ENCODE peak calls at places on chromosomes 11 and 22, in six cellular contexts. C is HCT116, O is MM.1S, Q is neuronal stem cell, I is fibroblast of lung, W is hepatocyte. S is an unnamed sample.

GRCh38 chr11:83120328-83120727 is 36.6 kb upstream of the PCF11 start:
- DNase-seq in Q (no peak), O (no peak), W (no peak), C (no peak), I (peak), S (peak)

GRCh38 chr11:35146074-35146521 is 7.1 kb downstream of the CD44 start:
- DNase-seq in Q (no peak), I (no peak), C (no peak), O (peak), W (no peak), S (no peak)

GRCh38 chr11:10349806-10350205 is 44.9 kb downstream of the ADM start:
- DNase-seq in Q (no peak), C (no peak), W (no peak), I (no peak), O (no peak), S (no peak)

GRCh38 chr22:30392661-30393321 is 4.0 kb upstream of the SEC14L2 start:
- DNase-seq in Q (no peak), O (no peak), I (no peak), W (no peak), C (no peak), S (no peak)

GRCh38 chr11:19080579-19080993 is 20.1 kb upstream of the MRGPRX2 start:
- DNase-seq in C (no peak), O (no peak), W (peak), Q (no peak), I (peak), S (peak)

GRCh38 chr11:130999086-130999485 is 82.8 kb upstream of the SNX19 start:
- DNase-seq in O (no peak), Q (no peak), I (peak), C (no peak), W (no peak), S (peak)

GRCh38 chr11:68150029-68150428 is 28.8 kb upstream of the CHKA start:
- DNase-seq in I (peak), C (no peak), Q (no peak), O (no peak), W (peak), S (peak)

GRCh38 chr11:131488208-131488607 is 117.8 kb downstream of the NTM start:
- DNase-seq in Q (no peak), O (no peak), I (no peak), W (no peak), C (no peak), S (no peak)

GRCh38 chr11:46675288-46675851 is 25.0 kb downstream of the ARHGAP1 start:
- DNase-seq in Q (no peak), C (no peak), I (peak), W (peak), O (no peak), S (peak)

GRCh38 chr11:13354335-13354734 is 76.7 kb downstream of the BMAL1 start:
- DNase-seq in O (no peak), I (no peak), C (no peak), W (no peak), Q (no peak), S (no peak)

GRCh38 chr11:57777969-57778317 is 16.3 kb downstream of the CTNND1 start:
- DNase-seq in Q (no peak), C (no peak), I (no peak), W (peak), O (no peak), S (no peak)

GRCh38 chr11:726278-726915 is 20.4 kb downstream of the EPS8L2 start:
- DNase-seq in Q (no peak), C (no peak), I (peak), W (peak), O (peak), S (peak)

GRCh38 chr22:49632199-49633009 is 195.3 kb downstream of the BRD1 start:
- DNase-seq in C (peak), Q (peak), W (peak), I (peak), O (no peak), S (peak)

GRCh38 chr11:10350341-10350740 is 45.5 kb downstream of the ADM start:
- DNase-seq in O (no peak), Q (no peak), I (peak), W (no peak), C (peak), S (peak)

GRCh38 chr11:1776331-1776851 is 12.7 kb upstream of the CTSD start:
- DNase-seq in O (no peak), Q (no peak), I (no peak), C (no peak), W (no peak), S (no peak)
- H3K4me2 ChIP-seq in O (no peak), Q (no peak), I (no peak), C (no peak), W (no peak), S (no peak)

DNA sequence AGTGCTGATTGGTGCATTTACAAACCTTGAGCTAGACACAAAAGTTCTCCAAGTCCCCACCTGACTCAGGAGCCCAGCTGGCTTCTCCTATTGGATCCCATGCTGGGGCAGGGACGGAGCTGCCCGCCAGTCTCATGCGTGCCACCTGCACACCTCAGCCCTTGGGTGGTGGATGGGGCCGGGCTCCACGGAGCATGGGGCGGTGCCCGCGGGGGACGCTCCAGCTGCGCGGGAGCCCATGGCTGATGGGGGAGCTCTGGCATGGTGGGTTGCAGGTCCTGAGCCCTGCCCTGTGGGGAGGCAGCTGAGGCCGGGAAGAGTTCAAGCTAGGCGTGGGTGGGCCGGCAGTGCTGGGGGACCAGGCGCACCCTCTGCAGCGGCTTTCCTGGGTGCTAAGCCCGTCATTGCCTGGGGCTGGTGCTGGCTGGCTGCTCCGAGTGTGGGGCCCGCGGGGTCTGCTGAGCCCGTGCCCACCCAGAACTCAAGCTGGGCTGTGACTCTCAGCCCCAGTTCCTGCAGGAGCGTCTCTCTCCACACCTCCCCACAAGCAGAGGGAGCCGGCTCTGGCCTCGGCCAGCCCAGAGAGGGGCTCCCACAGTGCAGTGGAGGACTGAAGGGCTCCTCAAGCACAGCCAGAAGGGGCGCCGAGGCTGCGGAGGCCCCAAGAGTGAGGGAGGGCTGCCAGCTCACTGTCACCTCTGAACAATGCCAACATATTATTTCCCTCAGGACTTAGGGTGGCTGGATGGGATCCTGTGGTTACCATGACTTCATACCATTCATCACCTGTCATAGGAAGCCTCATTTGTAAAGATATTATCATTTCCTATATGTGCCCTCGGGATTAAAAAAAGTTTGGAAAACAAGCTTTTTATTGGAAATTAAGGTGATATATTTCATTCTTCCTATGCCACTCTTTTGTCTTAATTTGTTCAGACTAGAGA is 688.7 kb downstream of the ETS1 start:
- DNase-seq in O (no peak), C (no peak), W (no peak), I (no peak), Q (no peak), S (no peak)
- H3K4me2 ChIP-seq in O (no peak), C (no peak), W (no peak), I (no peak), Q (no peak), S (no peak)

GRCh38 chr22:22048318-22048942 is 65.8 kb upstream of the TOP3B start:
- DNase-seq in I (no peak), O (no peak), W (no peak), Q (no peak), C (no peak), S (no peak)

GRCh38 chr22:22048981-22049531 is 66.5 kb upstream of the TOP3B start:
- DNase-seq in I (no peak), O (no peak), C (no peak), W (no peak), Q (no peak), S (no peak)

GRCh38 chr22:22047776-22048175 is 65.2 kb upstream of the TOP3B start:
- DNase-seq in W (no peak), Q (no peak), O (no peak), C (no peak), I (no peak), S (no peak)

GRCh38 chr22:22050141-22050775 is 67.7 kb upstream of the TOP3B start:
- DNase-seq in C (no peak), I (no peak), O (no peak), W (no peak), Q (no peak), S (no peak)

GRCh38 chr22:22049684-22050083 is 67.1 kb upstream of the TOP3B start:
- DNase-seq in Q (no peak), O (no peak), C (no peak), I (no peak), W (no peak), S (no peak)
- H3K4me2 ChIP-seq in Q (no peak), O (no peak), C (no peak), I (no peak), W (no peak), S (no peak)

DNA sequence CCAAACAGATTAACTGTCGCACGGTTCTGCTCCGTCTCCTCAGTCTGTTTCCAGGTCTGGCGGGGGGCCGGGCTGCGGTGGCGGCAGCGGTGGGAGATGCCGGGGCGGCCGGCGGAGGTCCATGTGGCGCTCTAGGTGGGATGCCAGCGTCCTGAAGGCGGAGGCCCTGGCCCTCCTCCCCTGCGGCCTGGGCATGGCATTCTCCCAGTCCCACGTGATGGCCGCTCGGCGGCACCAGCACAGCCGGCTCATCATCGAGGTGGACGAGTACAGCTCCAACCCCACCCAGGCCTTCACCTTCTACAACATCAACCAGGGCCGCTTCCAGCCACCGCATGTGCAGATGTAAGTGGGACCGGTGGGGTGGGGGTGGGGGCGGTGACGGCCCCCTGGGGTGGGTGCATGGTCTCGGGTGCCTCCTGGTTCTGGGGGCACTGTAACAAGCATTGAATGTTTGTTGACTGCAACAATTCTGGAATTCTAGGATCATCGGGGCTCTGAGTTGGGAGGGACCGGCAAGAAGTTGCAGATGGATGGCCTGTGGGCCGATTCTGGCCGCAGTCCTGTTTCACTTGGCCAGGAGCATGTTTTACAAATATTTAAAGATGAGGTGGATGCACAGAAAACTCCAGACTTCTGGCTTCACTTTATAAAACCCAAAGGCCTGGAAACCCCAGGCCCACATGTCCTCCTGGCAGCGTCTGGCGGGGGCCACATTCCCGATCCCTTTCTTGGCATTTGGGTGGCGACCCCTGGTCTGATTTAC is 13.2 kb downstream of the MPPED1 start:
- DNase-seq in I (no peak), C (no peak), O (no peak), Q (no peak), W (no peak), S (no peak)
- H3K4me2 ChIP-seq in I (no peak), C (no peak), O (no peak), Q (no peak), W (no peak), S (no peak)

DNA sequence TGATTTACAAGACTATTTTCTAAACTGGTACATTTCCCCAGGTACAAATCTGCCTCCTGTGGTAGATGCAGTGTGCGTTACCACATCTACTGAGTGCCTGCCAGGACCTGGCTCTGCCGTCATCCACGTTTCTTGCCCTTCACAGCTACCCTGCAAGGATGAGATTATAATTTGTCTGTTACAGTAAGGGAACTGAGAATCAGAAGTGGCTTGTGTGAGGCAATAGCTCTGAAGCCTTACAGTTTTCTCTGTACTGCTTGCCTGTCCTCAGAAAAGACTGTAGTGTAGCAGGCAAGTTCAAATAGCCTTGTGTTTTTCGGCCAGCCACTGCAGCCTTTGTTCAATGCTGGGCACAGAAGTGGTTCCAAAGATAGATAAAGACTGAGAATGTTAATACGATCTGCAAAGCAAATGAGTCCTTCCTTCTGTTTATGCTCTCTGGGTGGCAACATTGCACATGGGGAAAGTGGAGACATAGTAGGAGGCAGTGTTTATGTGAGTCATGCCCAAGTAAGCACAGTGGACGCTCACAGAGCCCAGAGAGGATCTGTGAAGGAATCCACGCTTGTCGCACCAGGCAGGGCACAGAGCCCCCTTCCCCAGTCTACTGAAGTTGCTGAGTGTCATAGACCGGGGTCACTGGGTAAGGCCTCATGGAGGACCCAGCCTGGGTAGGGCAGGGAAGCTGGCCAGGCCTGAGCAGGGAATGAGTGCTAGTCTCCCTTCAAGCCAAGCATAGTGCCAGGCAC is 49.1 kb downstream of the MICAL2 start:
- DNase-seq in O (no peak), I (peak), C (no peak), Q (no peak), W (peak), S (peak)
- H3K4me2 ChIP-seq in O (no peak), I (peak), C (peak), Q (no peak), W (peak), S (peak)

GRCh38 chr11:117459121-117459978 is 131.7 kb downstream of the CEP164 start:
- DNase-seq in I (no peak), C (no peak), O (no peak), Q (no peak), W (no peak), S (no peak)
- H3K4me2 ChIP-seq in I (no peak), C (no peak), O (no peak), Q (no peak), W (no peak), S (no peak)

GRCh38 chr11:61509058-61510029 is 795 bp downstream of the LRRC10B start:
- DNase-seq in Q (peak), I (peak), C (peak), O (peak), W (peak), S (peak)
- H3K4me2 ChIP-seq in Q (peak), I (peak), C (peak), O (no peak), W (peak), S (peak)

GRCh38 chr11:86204356-86204755 is 40.2 kb upstream of the EED start:
- DNase-seq in W (no peak), Q (no peak), C (no peak), I (no peak), O (no peak), S (no peak)

GRCh38 chr11:86198156-86198555 is 46.4 kb upstream of the EED start:
- DNase-seq in C (no peak), I (no peak), Q (no peak), W (no peak), O (no peak), S (no peak)

GRCh38 chr11:86201371-86201770 is 43.2 kb upstream of the EED start:
- DNase-seq in C (no peak), W (no peak), O (no peak), I (no peak), Q (no peak), S (no peak)

GRCh38 chr11:86205415-86206268 is 38.9 kb upstream of the EED start:
- DNase-seq in I (no peak), W (no peak), Q (no peak), C (no peak), O (no peak), S (no peak)

GRCh38 chr11:86202013-86202336 is 42.6 kb upstream of the EED start:
- DNase-seq in C (no peak), I (no peak), Q (no peak), W (no peak), O (peak), S (no peak)
- H3K4me2 ChIP-seq in C (peak), I (peak), Q (no peak), W (peak), O (peak), S (peak)

GRCh38 chr11:4455439-4455838 is 6.3 kb downstream of the OR52K2 start:
- DNase-seq in O (no peak), C (no peak), W (no peak), Q (no peak), I (no peak), S (no peak)

GRCh38 chr11:4459470-4459869 is 10.4 kb downstream of the OR52K2 start:
- DNase-seq in O (no peak), Q (no peak), C (no peak), W (peak), I (no peak), S (no peak)

GRCh38 chr11:4448995-4449394 is at the start of gene OR52K2:
- DNase-seq in O (no peak), C (no peak), W (no peak), Q (no peak), I (no peak), S (no peak)

GRCh38 chr11:4453118-4453517 is 4.0 kb downstream of the OR52K2 start:
- DNase-seq in Q (no peak), W (no peak), O (no peak), C (no peak), I (no peak), S (no peak)

DNA sequence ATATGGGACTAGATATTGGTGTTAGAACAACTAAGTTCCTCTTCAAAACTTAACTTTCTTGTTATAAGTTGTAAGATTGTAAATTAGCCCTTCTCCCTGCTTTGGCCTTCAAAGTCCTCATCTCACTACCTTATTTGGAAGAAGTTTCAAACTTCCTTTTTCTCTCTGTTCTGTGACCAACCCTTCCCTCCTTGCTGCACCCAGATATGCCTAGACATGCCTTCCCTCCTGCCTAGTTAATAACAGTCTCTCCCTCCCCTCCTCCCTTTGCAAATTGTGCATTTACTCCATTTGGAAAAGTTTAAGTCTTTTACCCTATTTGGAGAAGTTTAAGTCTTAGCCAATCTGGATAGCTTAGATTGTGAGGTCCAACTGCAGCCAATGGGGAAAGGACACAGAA is 4.9 kb downstream of the OR52K2 start:
- DNase-seq in C (no peak), Q (no peak), O (no peak), W (no peak), I (no peak), S (no peak)
- H3K4me2 ChIP-seq in C (no peak), Q (no peak), O (no peak), W (no peak), I (no peak), S (no peak)

S was measured in astrocyte.